ENCODE peak calls at places on chromosomes 13 and 19, in four cellular contexts. J is H9, A is A549, S is IMR-90. X is an unnamed sample.

GRCh38 chr19:19381007-19381926 is 24.2 kb upstream of the GATAD2A start:
- DNase-seq in J (no peak), A (no peak), S (no peak), X (no peak)

GRCh38 chr13:60009300-60010248 is 154.2 kb downstream of the DIAPH3 start:
- DNase-seq in J (no peak), A (peak), S (no peak), X (no peak)

GRCh38 chr13:38223093-38223492 is 126.6 kb upstream of the UFM1 start:
- DNase-seq in J (no peak), A (no peak), S (peak), X (no peak)

GRCh38 chr19:5470264-5470671 is 15.1 kb downstream of the ZNRF4 start:
- DNase-seq in J (no peak), A (peak), S (no peak), X (peak)

GRCh38 chr13:36370108-36370429 is 23.9 kb upstream of the SPART start:
- DNase-seq in J (no peak), A (no peak), S (no peak), X (no peak)

GRCh38 chr13:66212511-66212910 is 1017.6 kb downstream of the PCDH9 start:
- DNase-seq in J (no peak), A (no peak), S (no peak), X (no peak)

GRCh38 chr13:30810261-30810701 is 74.9 kb downstream of the ALOX5AP start:
- DNase-seq in J (no peak), A (no peak), S (no peak), X (no peak)

GRCh38 chr19:16001481-16002312 is 52.9 kb downstream of the OR10H4 start:
- DNase-seq in J (no peak), A (no peak), S (peak), X (peak)

GRCh38 chr19:1468274-1469199 is 10.5 kb downstream of the C19orf25 start:
- DNase-seq in J (no peak), A (peak), S (peak), X (no peak)

GRCh38 chr13:73754727-73755292 is 379.4 kb downstream of the KLF12 start:
- DNase-seq in J (no peak), A (peak), S (peak), X (peak)

GRCh38 chr19:38304866-38305429 is 897 bp downstream of the C19orf33 start:
- DNase-seq in J (peak), A (peak), S (no peak), X (peak)

GRCh38 chr13:33483471-33483870 is 197.9 kb upstream of the STARD13 start:
- DNase-seq in J (no peak), A (no peak), S (peak), X (no peak)

GRCh38 chr19:4197625-4198466 is 15.4 kb downstream of the ANKRD24 start:
- DNase-seq in J (peak), A (peak), S (no peak), X (no peak)

GRCh38 chr13:59371229-59371628 is 792.5 kb downstream of the DIAPH3 start:
- DNase-seq in J (no peak), A (no peak), S (no peak), X (no peak)

GRCh38 chr13:113887700-113888201 is 23.9 kb upstream of the GAS6 start:
- DNase-seq in J (no peak), A (no peak), S (no peak), X (no peak)

GRCh38 chr13:113846639-113847318 is 17.1 kb downstream of the GAS6 start:
- DNase-seq in J (peak), A (no peak), S (no peak), X (no peak)

GRCh38 chr13:95710313-95710712 is 33.4 kb downstream of the DNAJC3 start:
- DNase-seq in J (no peak), A (peak), S (peak), X (peak)

GRCh38 chr19:46697142-46697960 is 19.6 kb downstream of the PRKD2 start:
- DNase-seq in J (peak), A (peak), S (peak), X (peak)

GRCh38 chr13:37657134-37657533 is 58.6 kb upstream of the POSTN start:
- DNase-seq in J (no peak), A (peak), S (peak), X (peak)

GRCh38 chr19:1524206-1524971 is 512 bp downstream of the PLK5 start:
- DNase-seq in J (no peak), A (peak), S (no peak), X (no peak)

GRCh38 chr13:76225815-76226489 is 589.8 kb downstream of the LMO7 start:
- DNase-seq in J (no peak), A (no peak), S (peak), X (peak)

GRCh38 chr19:35931161-35931873 is 4.9 kb upstream of the LRFN3 start:
- DNase-seq in J (peak), A (peak), S (peak), X (peak)

GRCh38 chr13:74870865-74871264 is 611.1 kb downstream of the TBC1D4 start:
- DNase-seq in J (no peak), A (peak), S (no peak), X (no peak)

GRCh38 chr19:51927859-51928258 is 587 bp downstream of the ZNF613 start:
- DNase-seq in J (no peak), A (no peak), S (no peak), X (no peak)

GRCh38 chr13:46229251-46229650 is 17.5 kb downstream of the LRRC63 start:
- DNase-seq in J (no peak), A (no peak), S (no peak), X (no peak)

GRCh38 chr13:27619711-27620376 is 485 bp downstream of the LNX2 start:
- DNase-seq in J (no peak), A (peak), S (peak), X (peak)

GRCh38 chr13:35190241-35190640 is 248.2 kb downstream of the NBEA start:
- DNase-seq in J (no peak), A (no peak), S (no peak), X (no peak)

GRCh38 chr19:39500543-39500942 is 1.8 kb downstream of the DLL3 start:
- DNase-seq in J (no peak), A (no peak), S (no peak), X (no peak)

GRCh38 chr13:48185018-48185417 is 48.0 kb upstream of the ITM2B start:
- DNase-seq in J (no peak), A (no peak), S (no peak), X (no peak)

GRCh38 chr13:49443327-49443688 is 556 bp downstream of the CAB39L start:
- DNase-seq in J (no peak), A (peak), S (peak), X (peak)

GRCh38 chr13:111213964-111214726 is 99.0 kb downstream of the ARHGEF7 start:
- DNase-seq in J (no peak), A (no peak), S (no peak), X (peak)

GRCh38 chr13:78786399-78786879 is 127.5 kb upstream of the OBI1 start:
- DNase-seq in J (no peak), A (no peak), S (no peak), X (no peak)

GRCh38 chr13:74077375-74077774 is 56.8 kb downstream of the KLF12 start:
- DNase-seq in J (no peak), A (no peak), S (no peak), X (no peak)

GRCh38 chr13:85650613-85651012 is 148.6 kb downstream of the SLITRK6 start:
- DNase-seq in J (no peak), A (no peak), S (no peak), X (no peak)

GRCh38 chr19:39362682-39363657 is 20.7 kb downstream of the SAMD4B start:
- DNase-seq in J (no peak), A (no peak), S (peak), X (no peak)

GRCh38 chr19:19224852-19225494 is 13.2 kb downstream of the NCAN start:
- DNase-seq in J (peak), A (peak), S (peak), X (peak)

DNA sequence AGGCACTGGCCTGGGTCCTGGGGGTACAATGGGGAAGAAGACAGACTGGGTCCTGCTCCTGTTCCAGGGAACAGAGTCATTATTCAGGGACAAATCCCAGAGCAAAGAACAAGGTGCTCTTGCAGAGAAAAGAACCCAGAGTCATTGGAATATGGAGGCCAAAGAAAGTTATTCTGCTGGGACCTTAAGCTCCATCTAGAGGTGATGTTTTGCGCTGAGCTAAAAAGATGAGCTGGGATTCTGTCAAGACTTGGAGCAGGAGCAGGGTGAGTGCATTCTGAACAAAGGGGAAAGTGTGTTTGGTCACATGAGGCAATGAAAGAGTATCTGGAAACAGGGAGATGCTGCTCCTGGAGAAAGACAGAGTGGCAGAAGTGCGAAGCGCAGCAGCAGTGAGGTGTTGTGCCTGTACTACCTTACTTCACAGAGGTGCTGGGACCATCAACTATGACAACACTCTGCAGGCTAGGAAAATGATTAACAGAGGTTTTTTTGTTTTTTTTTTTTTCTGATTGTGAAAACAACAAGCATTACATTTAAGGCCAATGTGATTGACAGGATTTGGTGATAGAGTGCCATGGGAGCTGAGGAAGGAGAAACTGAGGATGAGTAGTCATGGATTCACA is 95.3 kb upstream of the TNFSF11 start:
- DNase-seq in J (no peak), A (peak), S (peak), X (peak)
- H3K4me2 ChIP-seq in J (no peak), A (no peak), S (no peak), X (no peak)

DNA sequence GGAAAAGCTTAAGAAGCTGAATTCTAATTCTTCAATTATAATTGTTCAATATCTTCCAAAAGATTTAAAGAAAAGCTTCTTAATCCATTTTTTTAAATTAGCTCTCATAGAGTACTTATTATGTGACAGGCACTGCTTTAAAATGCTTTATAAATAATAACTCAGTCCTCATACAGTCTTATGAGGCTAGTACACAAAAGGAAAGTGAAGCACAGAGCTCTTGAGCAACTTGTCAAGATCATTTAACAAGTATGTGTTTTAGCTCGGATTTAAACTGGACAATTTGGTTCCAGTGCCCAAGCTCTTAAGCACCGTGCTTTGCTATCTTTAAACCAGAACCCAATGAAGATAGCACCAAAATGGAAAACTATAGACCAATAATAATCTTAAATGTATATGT is 106.1 kb downstream of the DHRS12 start:
- DNase-seq in J (no peak), A (no peak), S (peak), X (no peak)
- H3K4me2 ChIP-seq in J (no peak), A (no peak), S (no peak), X (no peak)

DNA sequence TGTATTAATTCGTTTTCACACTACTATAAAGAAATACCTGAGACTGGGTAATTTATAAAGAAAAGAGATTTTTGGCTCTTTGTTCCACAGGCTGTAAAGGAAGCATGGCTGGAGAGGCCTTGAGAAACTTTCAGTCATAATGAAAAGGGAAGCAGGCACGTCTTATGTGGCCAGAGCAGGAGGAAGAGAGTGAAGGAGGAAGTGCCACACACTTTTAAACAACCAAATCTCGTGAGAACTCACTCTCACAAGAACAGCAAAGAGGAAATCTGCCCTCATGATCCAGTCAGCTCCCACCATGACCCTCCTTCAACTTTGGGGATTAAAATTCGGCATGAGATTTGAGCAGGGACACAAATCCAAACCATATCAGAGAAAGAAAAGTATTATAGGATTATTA is 1255.9 kb upstream of the MIR17HG start:
- DNase-seq in J (no peak), A (no peak), S (no peak), X (no peak)
- H3K4me2 ChIP-seq in J (no peak), A (no peak), S (no peak), X (no peak)

GRCh38 chr13:97492257-97492656 is 58.3 kb downstream of the RAP2A start:
- DNase-seq in J (no peak), A (no peak), S (no peak), X (no peak)
- H3K4me2 ChIP-seq in J (no peak), A (no peak), S (no peak), X (no peak)

GRCh38 chr13:41813426-41813825 is 147.5 kb downstream of the VWA8 start:
- DNase-seq in J (no peak), A (no peak), S (peak), X (peak)
- H3K4me2 ChIP-seq in J (no peak), A (no peak), S (no peak), X (no peak)

GRCh38 chr19:41371541-41371940 is 4.8 kb upstream of the TMEM91 start:
- DNase-seq in J (no peak), A (no peak), S (no peak), X (peak)

GRCh38 chr19:41366089-41366488 is 2.1 kb upstream of the B9D2 start:
- DNase-seq in J (no peak), A (peak), S (no peak), X (no peak)

GRCh38 chr19:41364546-41365391 is 820 bp upstream of the B9D2 start:
- DNase-seq in J (no peak), A (no peak), S (peak), X (no peak)

GRCh38 chr19:41369769-41370168 is 5.8 kb upstream of the B9D2 start:
- DNase-seq in J (no peak), A (no peak), S (no peak), X (no peak)

DNA sequence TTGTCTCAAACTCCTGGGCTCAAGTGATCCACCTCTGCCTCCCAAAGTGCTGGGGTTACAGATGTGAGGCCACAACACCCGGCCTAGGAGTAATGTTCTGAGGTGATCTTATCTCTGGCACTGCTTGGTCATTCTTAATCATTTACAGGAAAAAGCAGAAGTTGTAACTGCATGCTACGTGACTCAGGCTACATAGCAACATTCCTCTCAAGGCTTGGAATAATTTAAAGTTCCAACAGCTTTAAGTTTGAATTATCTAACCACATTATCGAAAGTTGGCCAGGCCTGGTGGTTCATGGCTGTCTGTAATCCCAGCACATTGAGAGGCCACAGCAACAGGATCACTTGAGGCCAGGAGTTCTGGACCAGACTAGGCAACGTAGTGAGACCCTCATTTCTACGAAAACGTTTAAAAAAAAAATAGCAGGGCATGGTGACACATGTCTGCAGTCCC is 3.9 kb upstream of the B9D2 start:
- DNase-seq in J (no peak), A (peak), S (peak), X (peak)
- H3K4me2 ChIP-seq in J (no peak), A (peak), S (peak), X (no peak)

GRCh38 chr19:28602675-28603298 is 610.2 kb downstream of the UQCRFS1 start:
- DNase-seq in J (no peak), A (no peak), S (no peak), X (no peak)

GRCh38 chr19:28606269-28607032 is 606.5 kb downstream of the UQCRFS1 start:
- DNase-seq in J (no peak), A (peak), S (no peak), X (no peak)

GRCh38 chr19:28601723-28602440 is 611.1 kb downstream of the UQCRFS1 start:
- DNase-seq in J (no peak), A (no peak), S (no peak), X (no peak)

GRCh38 chr19:28605501-28606268 is 607.3 kb downstream of the UQCRFS1 start:
- DNase-seq in J (no peak), A (no peak), S (no peak), X (no peak)

GRCh38 chr19:28603453-28603852 is 609.5 kb downstream of the UQCRFS1 start:
- DNase-seq in J (no peak), A (no peak), S (no peak), X (no peak)
- H3K4me2 ChIP-seq in J (no peak), A (no peak), S (no peak), X (no peak)

GRCh38 chr19:6611441-6611852 is 20.5 kb upstream of the CD70 start:
- DNase-seq in J (no peak), A (no peak), S (no peak), X (no peak)
- H3K4me2 ChIP-seq in J (no peak), A (peak), S (no peak), X (no peak)